ENCODE peak calls at places on chromosome 5, in five cellular contexts. G is hypothalamus; L is PC-9; T is activated T-helper 1 cell treated with anti-CD3 and anti-CD28 coated beads, Interleukin-2, amount 50 U/mL, for 16 hours; R is mesothelial cell of epicardium. M is an unnamed sample.

GRCh38 chr5:150582281-150582791 is 58.1 kb upstream of the SYNPO start:
- DNase-seq in G (no peak), L (no peak), T (no peak), R (peak), M (no peak)

GRCh38 chr5:95712347-95712958 is 18.7 kb upstream of the RHOBTB3 start:
- DNase-seq in G (no peak), L (peak), T (no peak), R (no peak), M (no peak)

GRCh38 chr5:95484421-95484820 is 70.4 kb downstream of the SKIC3 start:
- DNase-seq in G (no peak), L (no peak), T (no peak), R (no peak), M (no peak)

GRCh38 chr5:41857989-41858388 is 12.2 kb downstream of the OXCT1 start:
- DNase-seq in G (no peak), L (no peak), T (no peak), R (no peak), M (no peak)

GRCh38 chr5:1066676-1067075 is 45.2 kb downstream of the SLC12A7 start:
- DNase-seq in G (no peak), L (no peak), T (no peak), R (no peak), M (no peak)

GRCh38 chr5:103409013-103409670 is 150.6 kb downstream of the MACIR start:
- DNase-seq in G (no peak), L (no peak), T (no peak), R (no peak), M (no peak)

GRCh38 chr5:154164182-154164581 is 26.4 kb upstream of the GALNT10 start:
- DNase-seq in G (no peak), L (no peak), T (no peak), R (no peak), M (no peak)

GRCh38 chr5:446066-446725 is 3.2 kb downstream of the EXOC3 start:
- DNase-seq in G (no peak), L (no peak), T (no peak), R (no peak), M (no peak)

GRCh38 chr5:161432798-161433197 is 113.7 kb downstream of the GABRB2 start:
- DNase-seq in G (no peak), L (no peak), T (no peak), R (no peak), M (no peak)

GRCh38 chr5:89313804-89314588 is 431.0 kb upstream of the MEF2C start:
- DNase-seq in G (no peak), L (no peak), T (no peak), R (no peak), M (no peak)

GRCh38 chr5:72556351-72557146 is 49.3 kb upstream of the ZNF366 start:
- DNase-seq in G (no peak), L (peak), T (no peak), R (peak), M (no peak)

GRCh38 chr5:37838152-37838932 is 1.5 kb downstream of the GDNF start:
- DNase-seq in G (no peak), L (no peak), T (no peak), R (no peak), M (no peak)

GRCh38 chr5:55306641-55307382 is 682 bp downstream of the DHX29 start:
- DNase-seq in G (no peak), L (no peak), T (no peak), R (no peak), M (no peak)

GRCh38 chr5:149632311-149633251 is 51.3 kb downstream of the ARHGEF37 start:
- DNase-seq in G (no peak), L (peak), T (no peak), R (no peak), M (no peak)

GRCh38 chr5:1799602-1800469 is at the start of gene MRPL36:
- DNase-seq in G (peak), L (peak), T (peak), R (peak), M (peak)

GRCh38 chr5:102380174-102380573 is 84.1 kb upstream of the SLCO4C1 start:
- DNase-seq in G (no peak), L (no peak), T (no peak), R (no peak), M (no peak)

M was measured in stimulated activated CD4-positive, alpha-beta T cell treated with anti-CD3 and anti-CD28 coated beads, TNF-alpha, amount 100 ng/mL, for 1 hour.